ENCODE peak calls at places on chromosomes 11 and 22, in eight cellular contexts. M, H, O, W, C, I, Q and P are unnamed samples.

GRCh38 chr22:21918466-21919185 is 34.0 kb downstream of the PPM1F start:
- DNase-seq in M (no peak), H (no peak), O (no peak), W (peak), C (no peak), I (no peak), Q (no peak), P (no peak)

GRCh38 chr22:36796629-36797175 is 20.1 kb downstream of the PVALB start:
- DNase-seq in M (no peak), H (no peak), O (no peak), W (no peak), C (no peak), I (no peak), Q (no peak), P (no peak)

GRCh38 chr11:74702383-74703007 is 28.7 kb downstream of the CHRDL2 start:
- DNase-seq in M (peak), H (peak), O (peak), W (peak), C (peak), I (peak), Q (peak), P (peak)

GRCh38 chr11:9726313-9727022 is 62.6 kb downstream of the SWAP70 start:
- DNase-seq in M (no peak), H (no peak), O (peak), W (no peak), C (peak), I (peak), Q (no peak), P (no peak)

GRCh38 chr11:69943506-69943905 is 124.3 kb upstream of the FGF3 start:
- DNase-seq in M (no peak), H (no peak), O (no peak), W (peak), C (no peak), I (no peak), Q (no peak), P (no peak)

GRCh38 chr22:26893034-26893710 is 235.8 kb downstream of the MIAT start:
- DNase-seq in M (peak), H (no peak), O (no peak), W (no peak), C (no peak), I (peak), Q (no peak), P (no peak)

GRCh38 chr22:41482319-41482935 is 13.5 kb downstream of the ACO2 start:
- DNase-seq in M (no peak), H (no peak), O (peak), W (no peak), C (no peak), I (no peak), Q (no peak), P (no peak)

GRCh38 chr11:118109231-118109630 is 22.5 kb upstream of the SMIM35 start:
- DNase-seq in M (no peak), H (no peak), O (peak), W (peak), C (peak), I (no peak), Q (no peak), P (no peak)

GRCh38 chr11:68337399-68337835 is 25.0 kb downstream of the LRP5 start:
- DNase-seq in M (no peak), H (no peak), O (no peak), W (no peak), C (peak), I (no peak), Q (no peak), P (no peak)

GRCh38 chr11:68043349-68044144 is 4.7 kb downstream of the TCIRG1 start:
- DNase-seq in M (no peak), H (peak), O (peak), W (peak), C (no peak), I (no peak), Q (peak), P (no peak)

GRCh38 chr11:72820439-72821139 is 6.4 kb downstream of the ATG16L2 start:
- DNase-seq in M (no peak), H (no peak), O (no peak), W (no peak), C (no peak), I (no peak), Q (no peak), P (no peak)
- H3K4me3 ChIP-seq in M (no peak), H (no peak), O (no peak), W (no peak), C (no peak), I (no peak), Q (no peak), P (no peak)

GRCh38 chr22:50032941-50033601 is 20.5 kb upstream of the IL17REL start:
- DNase-seq in M (no peak), H (no peak), O (no peak), W (no peak), C (no peak), I (no peak), Q (no peak), P (no peak)

GRCh38 chr22:50032109-50032871 is 19.7 kb upstream of the IL17REL start:
- DNase-seq in M (no peak), H (no peak), O (no peak), W (no peak), C (no peak), I (no peak), Q (no peak), P (no peak)

GRCh38 chr22:50034126-50035081 is 21.8 kb upstream of the IL17REL start:
- DNase-seq in M (no peak), H (no peak), O (no peak), W (no peak), C (no peak), I (no peak), Q (no peak), P (no peak)

GRCh38 chr22:50035131-50035881 is 22.7 kb upstream of the IL17REL start:
- DNase-seq in M (no peak), H (no peak), O (no peak), W (no peak), C (no peak), I (no peak), Q (no peak), P (no peak)

DNA sequence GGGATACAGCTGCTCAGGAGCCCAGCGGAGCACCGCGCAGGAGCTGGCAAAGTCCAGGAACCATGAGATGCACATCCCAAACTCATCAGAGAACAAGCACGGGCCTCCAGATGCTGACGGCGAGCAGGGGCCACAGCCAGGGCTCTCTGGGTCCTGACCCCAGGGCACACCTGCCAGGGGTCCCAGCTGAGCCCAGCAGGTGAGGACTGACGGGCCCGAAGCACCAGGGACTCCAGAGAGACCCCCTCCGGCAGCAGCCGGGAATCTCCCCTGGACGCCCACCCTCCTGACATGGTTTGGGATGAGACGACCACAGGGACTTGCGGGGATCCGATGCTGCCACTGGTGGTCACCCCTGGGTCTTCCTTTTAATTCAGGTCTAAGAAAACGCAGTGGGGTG is 22.1 kb downstream of the TTLL8 start:
- DNase-seq in M (no peak), H (no peak), O (no peak), W (no peak), C (no peak), I (no peak), Q (no peak), P (no peak)
- H3K27ac ChIP-seq in M (no peak), H (no peak), O (no peak), W (no peak), C (no peak), I (no peak), Q (no peak), P (no peak)

GRCh38 chr22:37982938-37983859 is 1.2 kb downstream of the SOX10 start:
- DNase-seq in M (no peak), H (no peak), O (no peak), W (no peak), C (no peak), I (no peak), Q (no peak), P (no peak)
- H3K4me3 ChIP-seq in M (no peak), H (no peak), O (no peak), W (no peak), C (no peak), I (no peak), Q (no peak), P (no peak)

GRCh38 chr11:11582261-11582701 is 39.5 kb downstream of the GALNT18 start:
- DNase-seq in M (peak), H (no peak), O (no peak), W (no peak), C (no peak), I (peak), Q (no peak), P (no peak)

GRCh38 chr11:11581493-11581880 is 40.3 kb downstream of the GALNT18 start:
- DNase-seq in M (peak), H (no peak), O (no peak), W (no peak), C (no peak), I (no peak), Q (no peak), P (no peak)

GRCh38 chr11:11579012-11579755 is 42.6 kb downstream of the GALNT18 start:
- DNase-seq in M (peak), H (no peak), O (no peak), W (no peak), C (no peak), I (no peak), Q (no peak), P (no peak)

GRCh38 chr11:11580012-11580411 is 41.8 kb downstream of the GALNT18 start:
- DNase-seq in M (no peak), H (no peak), O (no peak), W (no peak), C (no peak), I (no peak), Q (no peak), P (no peak)

DNA sequence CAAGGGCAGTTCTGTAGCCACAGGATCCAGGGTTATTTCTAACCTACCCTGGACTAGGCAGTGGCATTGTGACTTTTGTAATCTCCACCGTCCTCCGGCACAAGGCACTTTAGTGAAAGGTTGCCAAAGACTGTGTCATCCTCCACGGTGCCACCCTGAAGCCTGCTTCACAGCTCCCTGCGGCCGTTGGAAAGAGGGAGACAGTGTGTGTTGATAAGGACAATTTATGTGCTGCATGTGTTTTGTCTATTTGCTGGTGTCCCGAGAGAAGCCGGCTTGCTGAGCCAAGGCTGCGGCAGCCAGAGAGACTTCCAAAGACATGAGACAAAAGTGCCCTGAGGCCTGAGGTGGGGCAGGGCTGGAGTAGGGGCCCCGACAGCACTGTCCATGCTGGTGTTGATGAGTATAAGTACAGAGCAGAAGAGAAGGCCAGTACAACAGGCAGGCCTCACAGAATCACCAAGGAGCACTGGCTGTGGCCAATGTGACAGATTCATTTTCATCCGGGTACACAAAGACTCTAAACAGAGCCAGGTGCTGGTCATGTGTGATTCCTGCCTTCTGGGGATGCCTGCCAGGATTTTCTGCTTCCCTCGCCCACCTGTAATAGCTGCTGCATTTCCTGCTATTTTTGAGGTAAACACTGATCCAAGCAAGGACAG is 40.8 kb downstream of the GALNT18 start:
- DNase-seq in M (peak), H (no peak), O (no peak), W (no peak), C (peak), I (no peak), Q (no peak), P (no peak)
- H3K27ac ChIP-seq in M (no peak), H (no peak), O (no peak), W (peak), C (no peak), I (no peak), Q (peak), P (no peak)

GRCh38 chr11:30149998-30150397 is 80.8 kb upstream of the FSHB start:
- DNase-seq in M (no peak), H (no peak), O (no peak), W (no peak), C (no peak), I (no peak), Q (no peak), P (no peak)
- H3K4me3 ChIP-seq in M (no peak), H (no peak), O (no peak), W (no peak), C (no peak), I (no peak), Q (no peak), P (no peak)

GRCh38 chr22:38214248-38215056 is 12.7 kb downstream of the MAFF start:
- DNase-seq in M (peak), H (peak), O (peak), W (peak), C (no peak), I (no peak), Q (no peak), P (peak)
- H3K27ac ChIP-seq in M (no peak), H (no peak), O (no peak), W (peak), C (no peak), I (no peak), Q (no peak), P (peak)

GRCh38 chr11:79437981-79438630 is 2.7 kb downstream of the TENM4 start:
- DNase-seq in M (no peak), H (no peak), O (peak), W (peak), C (peak), I (no peak), Q (no peak), P (no peak)
- H3K4me3 ChIP-seq in M (no peak), H (no peak), O (peak), W (peak), C (peak), I (no peak), Q (peak), P (no peak)

DNA sequence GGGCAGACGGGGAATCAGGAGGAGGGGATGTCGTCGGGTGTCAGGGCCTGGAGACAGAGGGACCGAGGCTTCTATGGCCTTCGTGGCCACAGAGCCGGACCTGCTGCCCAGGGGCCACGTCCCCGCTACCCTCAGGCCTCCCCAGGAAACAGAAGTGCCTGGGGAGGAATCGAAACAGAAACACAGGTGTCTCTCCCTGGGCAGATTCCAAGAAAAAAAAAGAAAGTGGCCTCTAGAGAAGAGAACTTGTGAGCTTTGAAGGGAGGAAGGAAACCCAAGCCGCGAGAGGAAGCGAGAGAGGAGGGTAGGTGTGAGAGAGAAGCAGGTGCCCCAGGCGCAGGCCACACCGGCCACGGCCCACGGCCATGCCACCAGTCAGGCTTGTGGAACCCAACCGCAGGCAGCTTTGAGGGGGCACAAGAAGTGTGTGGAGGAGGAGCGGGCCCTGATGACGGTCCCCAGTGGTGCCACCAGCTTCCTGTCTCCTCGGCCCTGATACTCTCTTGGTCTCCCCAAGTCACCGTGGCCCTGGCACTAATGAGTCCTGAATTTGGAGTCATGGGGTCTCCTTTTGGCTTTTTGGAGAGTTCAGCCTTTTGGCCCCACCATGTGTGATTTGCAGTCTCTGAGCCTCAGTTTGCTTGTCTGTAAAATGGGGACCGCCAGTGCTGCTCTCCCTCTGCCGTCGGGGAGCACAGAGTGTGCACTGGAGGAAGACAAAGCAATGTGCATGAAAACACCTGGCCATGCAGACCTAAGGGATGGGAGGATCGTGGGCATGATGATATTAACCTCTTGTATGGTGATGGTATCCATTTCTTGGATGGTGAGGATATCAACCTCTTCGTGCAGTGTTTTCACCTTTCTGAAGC is 25.2 kb downstream of the LIF start:
- DNase-seq in M (no peak), H (peak), O (no peak), W (no peak), C (no peak), I (no peak), Q (no peak), P (no peak)
- H3K27ac ChIP-seq in M (no peak), H (no peak), O (no peak), W (no peak), C (no peak), I (no peak), Q (peak), P (peak)

GRCh38 chr22:35540600-35541253 is at the start of gene RASD2:
- DNase-seq in M (no peak), H (peak), O (peak), W (peak), C (peak), I (peak), Q (peak), P (peak)

GRCh38 chr22:35542157-35542971 is 1.7 kb downstream of the RASD2 start:
- DNase-seq in M (no peak), H (no peak), O (no peak), W (no peak), C (no peak), I (no peak), Q (no peak), P (no peak)

GRCh38 chr22:35542972-35543516 is 2.4 kb downstream of the RASD2 start:
- DNase-seq in M (no peak), H (no peak), O (no peak), W (no peak), C (no peak), I (no peak), Q (no peak), P (no peak)

GRCh38 chr22:35539910-35540599 is 576 bp upstream of the RASD2 start:
- DNase-seq in M (no peak), H (peak), O (peak), W (peak), C (peak), I (no peak), Q (peak), P (peak)

DNA sequence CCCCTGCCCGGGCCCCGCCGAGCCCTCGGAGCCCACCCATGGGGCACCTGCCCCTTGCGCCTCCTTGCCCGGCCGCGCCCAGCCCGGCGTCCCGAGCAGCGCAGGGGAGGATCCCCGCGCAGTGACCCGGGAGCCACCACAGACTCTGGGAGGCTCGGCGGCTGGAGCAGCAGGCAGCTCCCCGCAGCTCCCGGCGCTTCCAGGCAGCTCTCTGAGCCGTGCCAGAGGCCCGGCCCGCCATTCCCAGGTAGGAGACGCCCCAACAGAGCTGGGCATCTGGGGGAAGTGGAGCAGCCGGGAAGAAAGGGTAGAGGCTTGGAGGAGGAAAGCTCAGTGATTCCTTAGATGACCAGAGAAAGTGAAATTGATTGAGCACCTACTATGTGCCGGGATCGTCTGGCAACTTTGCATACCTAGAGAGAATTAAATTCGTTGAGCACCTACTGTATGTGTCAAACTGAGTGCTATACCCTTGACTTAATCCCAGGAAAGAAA is 670 bp downstream of the RASD2 start:
- DNase-seq in M (no peak), H (peak), O (no peak), W (no peak), C (no peak), I (no peak), Q (no peak), P (no peak)
- H3K4me3 ChIP-seq in M (no peak), H (peak), O (peak), W (peak), C (peak), I (no peak), Q (peak), P (no peak)